ENCODE peak calls at places on chromosomes 6 and 20, in four cellular contexts. One of them, this sample, is unnamed.

GRCh38 chr20:61052195-61052594 is 199.9 kb upstream of the CDH4 start:
- DNase-seq in A549: no peak
- DNase-seq in stomach: no peak
- DNase-seq in sigmoid colon: peak; percentile 43
- DNase-seq in this sample: peak; percentile 53

GRCh38 chr6:127481628-127482027 is 22.4 kb upstream of the KIAA0408 start:
- DNase-seq in A549: no peak
- DNase-seq in stomach: no peak
- DNase-seq in sigmoid colon: no peak
- DNase-seq in this sample: no peak

GRCh38 chr6:32215617-32216016 is 8.2 kb downstream of the NOTCH4 start:
- DNase-seq in A549: no peak
- DNase-seq in stomach: no peak
- DNase-seq in sigmoid colon: no peak
- DNase-seq in this sample: no peak

GRCh38 chr20:12916699-12917098 is 92.1 kb upstream of the SPTLC3 start:
- DNase-seq in A549: no peak
- DNase-seq in stomach: no peak
- DNase-seq in sigmoid colon: no peak
- DNase-seq in this sample: no peak

GRCh38 chr20:46199198-46199597 is 81.1 kb downstream of the CD40 start:
- DNase-seq in A549: peak; percentile 46
- DNase-seq in stomach: peak; percentile 31
- DNase-seq in sigmoid colon: no peak
- DNase-seq in this sample: no peak

GRCh38 chr6:35146453-35146852 is 5.3 kb upstream of the TCP11 start:
- DNase-seq in A549: peak; percentile 35
- DNase-seq in stomach: peak; percentile 73
- DNase-seq in sigmoid colon: no peak
- DNase-seq in this sample: no peak

GRCh38 chr20:24469116-24470030 is at the start of gene SYNDIG1:
- DNase-seq in A549: peak; percentile 25
- DNase-seq in stomach: no peak
- DNase-seq in sigmoid colon: peak; percentile 48
- DNase-seq in this sample: no peak

GRCh38 chr20:37945034-37945660 is 42.2 kb downstream of the VSTM2L start:
- DNase-seq in A549: no peak
- DNase-seq in stomach: peak; percentile 24
- DNase-seq in sigmoid colon: no peak
- DNase-seq in this sample: peak; percentile 63

GRCh38 chr20:63032861-63033634 is 26.3 kb upstream of the BHLHE23 start:
- DNase-seq in A549: no peak
- DNase-seq in stomach: no peak
- DNase-seq in sigmoid colon: peak; percentile 44
- DNase-seq in this sample: peak; percentile 36

GRCh38 chr6:39260451-39260850 is 31.2 kb upstream of the KCNK5 start:
- DNase-seq in A549: no peak
- DNase-seq in stomach: no peak
- DNase-seq in sigmoid colon: no peak
- DNase-seq in this sample: no peak

GRCh38 chr6:106084973-106085686 is 1.0 kb upstream of the PRDM1 start:
- DNase-seq in A549: no peak
- DNase-seq in stomach: no peak
- DNase-seq in sigmoid colon: no peak
- DNase-seq in this sample: no peak
- H3K4me3 ChIP-seq in A549: peak overlapping the region; percentile 67
- H3K4me3 ChIP-seq in stomach: peak overlapping the region; percentile 52
- H3K4me3 ChIP-seq in sigmoid colon: no peak overlapping the region
- H3K4me3 ChIP-seq in this sample: peak overlapping the region; percentile 55

GRCh38 chr6:163449076-163449475 is 34.6 kb downstream of the QKI start:
- DNase-seq in A549: no peak
- DNase-seq in stomach: no peak
- DNase-seq in sigmoid colon: no peak
- DNase-seq in this sample: no peak
- H3K4me1 ChIP-seq in A549: peaks cover 35% of the 10 kb centered on the region
- H3K4me1 ChIP-seq in stomach: peaks cover 89% of the 10 kb centered on the region
- H3K4me1 ChIP-seq in sigmoid colon: no peaks in the 10 kb centered on the region
- H3K4me1 ChIP-seq in this sample: peaks cover 34% of the 10 kb centered on the region

GRCh38 chr6:122059918-122060317 is 339.5 kb upstream of the HSF2 start:
- DNase-seq in A549: no peak
- DNase-seq in stomach: no peak
- DNase-seq in sigmoid colon: no peak
- DNase-seq in this sample: no peak
- TF ChIP-seq EP300 in A549: no peak
- TF ChIP-seq EP300 in stomach: no peak
- TF ChIP-seq EP300 in sigmoid colon: no peak
- TF ChIP-seq EP300 in this sample: no peak

GRCh38 chr6:4760773-4761172 is 15.4 kb upstream of the CDYL start:
- DNase-seq in A549: no peak
- DNase-seq in stomach: no peak
- DNase-seq in sigmoid colon: no peak
- DNase-seq in this sample: no peak

GRCh38 chr6:4759997-4760396 is 16.2 kb upstream of the CDYL start:
- DNase-seq in A549: no peak
- DNase-seq in stomach: no peak
- DNase-seq in sigmoid colon: no peak
- DNase-seq in this sample: no peak

GRCh38 chr6:4752068-4752467 is 24.1 kb upstream of the CDYL start:
- DNase-seq in A549: no peak
- DNase-seq in stomach: no peak
- DNase-seq in sigmoid colon: no peak
- DNase-seq in this sample: no peak

DNA sequence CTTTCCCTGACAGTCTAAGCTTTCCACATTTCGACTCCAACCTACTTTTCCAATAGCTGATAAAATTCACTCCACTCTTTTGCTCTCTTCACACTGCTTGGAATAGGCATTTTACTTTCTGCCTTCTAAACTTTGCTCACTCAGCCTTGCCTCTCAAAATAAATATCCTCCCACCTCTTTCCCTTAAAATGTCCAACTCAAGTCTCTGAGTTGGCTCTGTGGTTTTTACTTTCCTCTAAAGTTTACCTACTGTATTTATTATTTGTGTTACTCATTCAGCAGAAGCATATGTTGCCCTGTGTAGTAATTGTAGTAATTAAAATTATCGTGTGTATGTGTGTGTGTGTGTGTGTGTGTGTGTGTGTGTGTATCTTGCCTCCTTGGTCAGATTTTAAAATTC is 20.0 kb upstream of the CDYL start:
- DNase-seq in A549: no peak
- DNase-seq in stomach: no peak
- DNase-seq in sigmoid colon: no peak
- DNase-seq in this sample: no peak
- H3K4me3 ChIP-seq in A549: no peak overlapping the region
- H3K4me3 ChIP-seq in stomach: no peak overlapping the region
- H3K4me3 ChIP-seq in sigmoid colon: no peak overlapping the region
- H3K4me3 ChIP-seq in this sample: no peak overlapping the region

DNA sequence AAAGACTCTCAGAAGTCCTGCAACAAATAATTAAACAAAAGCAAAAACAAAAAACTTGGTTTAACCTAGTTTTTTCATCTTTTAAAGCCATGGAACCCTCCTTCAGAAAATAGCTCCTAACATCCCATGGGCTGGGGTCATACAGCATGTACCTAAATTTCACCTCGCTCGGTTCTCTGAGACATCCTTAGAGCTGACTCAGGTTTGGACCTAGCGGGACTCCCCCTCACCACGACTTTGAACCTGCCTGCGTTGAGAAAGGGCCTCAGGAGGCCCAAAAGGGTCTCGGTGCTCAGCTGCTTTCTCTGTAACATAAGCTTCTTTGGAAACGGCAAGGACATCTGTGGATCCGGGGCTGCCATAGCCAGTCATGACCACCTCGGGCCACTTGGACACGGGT is 112.8 kb downstream of the NFATC2 start:
- DNase-seq in A549: no peak
- DNase-seq in stomach: no peak
- DNase-seq in sigmoid colon: no peak
- DNase-seq in this sample: no peak
- H3K4me1 ChIP-seq in A549: peaks cover 4% of the 10 kb centered on the region
- H3K4me1 ChIP-seq in stomach: peaks cover 23% of the 10 kb centered on the region
- H3K4me1 ChIP-seq in sigmoid colon: no peaks in the 10 kb centered on the region
- H3K4me1 ChIP-seq in this sample: no peaks in the 10 kb centered on the region

This sample was measured in suprapubic skin.